ENCODE peak calls at places on chromosomes 12 and 14, in eight cellular contexts. U is endodermal cell, O is neural progenitor cell, I is HCT116, N is endothelial cell of umbilical vein, P is GM23248, B is PC-3, Q is mesendoderm. J is an unnamed sample. For H3K4me1, the result is how much of the 10 kb centered on the place peaks cover.

GRCh38 chr14:104821229-104821945 is 20.5 kb downstream of the ZBTB42 start:
- DNase-seq in Q (no peak), N (no peak), O (no peak), P (no peak), U (no peak), B (no peak), I (no peak), J (no peak)

GRCh38 chr14:59771577-59771976 is 99.0 kb downstream of the RTN1 start:
- DNase-seq in Q (no peak), P (peak), B (peak), N (peak), O (no peak), U (no peak), I (no peak), J (no peak)

GRCh38 chr12:63400746-63401145 is 249.7 kb upstream of the AVPR1A start:
- DNase-seq in Q (no peak), I (no peak), U (no peak), O (no peak), B (peak), P (no peak), N (peak), J (no peak)

GRCh38 chr12:9334026-9334692 is 126.0 kb upstream of the PZP start:
- DNase-seq in U (no peak), B (no peak), I (no peak), O (no peak), P (peak), N (no peak), Q (no peak), J (no peak)

GRCh38 chr14:50023671-50024490 is 92.5 kb downstream of the VCPKMT start:
- DNase-seq in Q (no peak), N (no peak), P (peak), I (no peak), O (no peak), U (no peak), B (peak), J (no peak)

GRCh38 chr12:112892821-112893220 is 13.9 kb upstream of the OAS1 start:
- DNase-seq in Q (no peak), O (no peak), I (no peak), B (no peak), N (no peak), P (no peak), U (no peak), J (no peak)

GRCh38 chr12:3533703-3534386 is 42.8 kb downstream of the PRMT8 start:
- DNase-seq in P (peak), N (no peak), I (no peak), Q (peak), U (peak), O (peak), B (peak), J (no peak)

GRCh38 chr12:94070520-94070919 is 77.9 kb upstream of the PLXNC1 start:
- DNase-seq in I (no peak), U (no peak), B (no peak), Q (no peak), O (no peak), P (no peak), N (no peak), J (no peak)

GRCh38 chr12:116609236-116609635 is 50.1 kb downstream of the MAP1LC3B2 start:
- DNase-seq in N (no peak), Q (no peak), B (no peak), O (no peak), I (no peak), U (no peak), P (peak), J (no peak)

GRCh38 chr12:57727758-57728395 is 10.7 kb downstream of the AGAP2 start:
- DNase-seq in U (peak), O (peak), I (no peak), B (no peak), Q (peak), N (no peak), P (no peak), J (no peak)

GRCh38 chr14:32590157-32590556 is 261.1 kb downstream of the AKAP6 start:
- DNase-seq in U (no peak), Q (no peak), N (no peak), I (no peak), P (peak), O (no peak), B (no peak), J (no peak)

GRCh38 chr12:96906849-96907664 is at the start of gene NEDD1:
- DNase-seq in U (peak), Q (peak), P (peak), N (peak), B (peak), I (peak), O (peak), J (peak)

GRCh38 chr12:26691234-26691970 is 141.6 kb downstream of the ITPR2 start:
- DNase-seq in Q (peak), N (peak), B (peak), I (peak), U (peak), O (peak), P (peak), J (peak)

GRCh38 chr14:77212933-77213656 is 31.5 kb downstream of the TMEM63C start:
- DNase-seq in U (peak), N (no peak), O (peak), I (peak), P (peak), Q (peak), B (peak), J (peak)

GRCh38 chr12:19432309-19433170 is 6.8 kb upstream of the AEBP2 start:
- DNase-seq in U (no peak), P (no peak), O (no peak), N (no peak), I (no peak), B (no peak), Q (no peak), J (no peak)

GRCh38 chr12:122951406-122951805 is 14.9 kb downstream of the ABCB9 start:
- DNase-seq in P (peak), N (peak), B (peak), O (no peak), U (no peak), Q (no peak), I (peak), J (no peak)

GRCh38 chr14:85584481-85584880 is 54.5 kb downstream of the FLRT2 start:
- DNase-seq in P (no peak), U (no peak), O (no peak), I (no peak), Q (no peak), N (no peak), B (no peak), J (no peak)

GRCh38 chr12:65675141-65675621 is 149.1 kb upstream of the HMGA2 start:
- DNase-seq in P (no peak), N (peak), B (no peak), U (no peak), O (no peak), Q (no peak), I (no peak), J (no peak)

GRCh38 chr14:93064411-93065271 is 51.1 kb downstream of the ITPK1 start:
- DNase-seq in U (no peak), B (no peak), I (no peak), N (no peak), P (peak), O (no peak), Q (no peak), J (no peak)

GRCh38 chr14:103890052-103890371 is 38.2 kb upstream of the TDRD9 start:
- DNase-seq in N (no peak), Q (no peak), I (no peak), O (no peak), B (no peak), U (no peak), P (no peak), J (no peak)

GRCh38 chr12:46830731-46831334 is 5.0 kb upstream of the SLC38A4 start:
- DNase-seq in P (peak), U (no peak), O (peak), Q (peak), N (no peak), B (no peak), I (no peak), J (peak)

GRCh38 chr14:74510955-74511354 is 17.4 kb downstream of the ISCA2 start:
- DNase-seq in O (no peak), Q (no peak), I (no peak), N (peak), B (peak), U (peak), P (peak), J (no peak)

GRCh38 chr12:67663121-67663520 is 14.6 kb downstream of the DYRK2 start:
- DNase-seq in U (no peak), N (no peak), O (no peak), I (no peak), Q (no peak), P (peak), B (no peak), J (no peak)

GRCh38 chr12:1593232-1594044 is 943 bp downstream of the FBXL14 start:
- DNase-seq in P (peak), O (peak), Q (peak), U (peak), N (peak), B (peak), I (no peak), J (no peak)

GRCh38 chr14:85527006-85527405 is 2.9 kb upstream of the FLRT2 start:
- DNase-seq in P (peak), O (no peak), N (peak), I (no peak), U (no peak), Q (peak), B (peak), J (no peak)

GRCh38 chr12:121300083-121300819 is 3.7 kb upstream of the CAMKK2 start:
- DNase-seq in U (peak), O (no peak), Q (no peak), P (no peak), B (no peak), N (peak), I (no peak), J (no peak)

GRCh38 chr14:69325086-69325485 is 65.1 kb downstream of the GALNT16 start:
- DNase-seq in O (no peak), Q (no peak), P (no peak), I (no peak), U (no peak), N (no peak), B (no peak), J (no peak)

GRCh38 chr14:89660183-89660582 is 243.2 kb upstream of the FOXN3 start:
- DNase-seq in B (no peak), O (no peak), Q (no peak), I (no peak), P (peak), N (no peak), U (no peak), J (no peak)

DNA sequence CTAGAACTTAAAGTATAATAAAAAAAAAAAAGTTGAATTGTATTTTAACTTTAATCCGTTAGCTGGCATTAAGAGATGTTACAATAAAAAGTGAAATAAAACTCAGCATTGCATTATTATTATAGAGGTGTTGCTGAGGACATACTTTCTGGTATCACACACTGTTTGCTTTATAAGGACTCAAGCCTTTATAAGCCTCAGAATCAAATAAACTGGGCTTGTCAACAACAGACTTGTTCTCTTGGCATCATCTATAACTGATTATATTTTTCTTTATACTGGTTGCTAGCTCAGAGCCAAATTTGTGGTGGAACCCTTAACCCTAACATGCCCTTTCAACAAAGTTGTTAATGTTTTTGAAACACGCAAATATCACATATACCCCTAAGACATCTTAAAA is 62.3 kb downstream of the DDHD1 start:
- DNase-seq in B (no peak), N (no peak), Q (no peak), O (no peak), U (no peak), I (no peak), P (no peak), J (no peak)
- H3K9ac ChIP-seq in B (no peak), N (no peak), Q (no peak), O (no peak), U (no peak), I (no peak), P (no peak), J (no peak)

GRCh38 chr12:29148958-29149690 is at the start of gene FAR2:
- DNase-seq in B (peak), I (no peak), Q (peak), N (peak), U (peak), P (peak), O (peak), J (peak)

GRCh38 chr12:29155079-29155478 is 6.0 kb downstream of the FAR2 start:
- DNase-seq in I (no peak), Q (peak), P (no peak), U (peak), N (no peak), B (no peak), O (no peak), J (no peak)

GRCh38 chr12:29152223-29152868 is 3.3 kb downstream of the FAR2 start:
- DNase-seq in I (no peak), U (no peak), B (no peak), Q (no peak), O (no peak), P (no peak), N (no peak), J (no peak)

GRCh38 chr12:29149691-29150382 is 759 bp downstream of the FAR2 start:
- DNase-seq in U (peak), Q (peak), I (no peak), N (no peak), B (no peak), O (peak), P (no peak), J (no peak)

GRCh38 chr12:29153231-29153630 is 4.2 kb downstream of the FAR2 start:
- DNase-seq in O (no peak), U (peak), P (no peak), I (no peak), N (peak), B (no peak), Q (peak), J (no peak)
- H3K4me1 ChIP-seq in O (under half), U (under half), P (under half), I (under half), N (under half), B (under half), Q (under half), J (under half)

GRCh38 chr12:21940972-21941521 is at the start of gene ABCC9:
- DNase-seq in O (peak), Q (peak), B (no peak), N (peak), P (peak), I (no peak), U (peak), J (peak)

GRCh38 chr12:21939435-21939834 is 1.8 kb downstream of the ABCC9 start:
- DNase-seq in B (no peak), O (peak), N (no peak), Q (peak), P (peak), I (no peak), U (no peak), J (no peak)

GRCh38 chr12:21940549-21940948 is 677 bp downstream of the ABCC9 start:
- DNase-seq in O (no peak), I (no peak), N (peak), B (no peak), U (no peak), P (peak), Q (peak), J (no peak)

GRCh38 chr12:21942377-21942703 is 1.1 kb upstream of the ABCC9 start:
- DNase-seq in O (no peak), P (peak), B (no peak), Q (no peak), N (no peak), U (no peak), I (no peak), J (no peak)

GRCh38 chr12:21941522-21942376 is 523 bp upstream of the ABCC9 start:
- DNase-seq in I (no peak), B (no peak), N (peak), Q (peak), P (peak), O (peak), U (peak), J (peak)
- H3K4me3 ChIP-seq in I (no peak), B (no peak), N (peak), Q (peak), P (peak), O (peak), U (peak), J (peak)

DNA sequence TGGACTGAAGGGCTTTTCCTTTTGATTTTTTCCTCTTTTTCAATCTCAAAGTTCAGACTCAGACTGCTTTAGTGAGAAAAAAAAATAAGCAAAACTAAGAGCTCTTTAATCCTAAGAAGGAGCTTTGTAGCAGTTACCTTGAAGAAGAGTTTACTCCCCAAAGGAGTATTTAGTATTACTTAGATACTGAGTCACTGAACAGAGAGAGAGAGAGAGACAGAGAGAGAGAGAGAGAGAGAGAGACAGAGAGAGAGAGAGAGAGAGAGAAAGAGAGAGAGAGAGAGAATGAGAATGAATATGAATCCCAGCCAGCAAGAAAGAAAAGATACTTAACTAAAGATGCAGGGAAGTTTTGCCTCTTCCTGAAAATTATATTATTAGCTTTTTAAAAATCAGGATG is 258 bp downstream of the NAV3 start:
- DNase-seq in U (no peak), N (no peak), Q (no peak), I (no peak), P (peak), O (no peak), B (no peak), J (no peak)
- H3K9ac ChIP-seq in U (no peak), N (peak), Q (no peak), I (no peak), P (no peak), O (no peak), B (no peak), J (no peak)

GRCh38 chr12:124861492-124861891 is 2.2 kb downstream of the SCARB1 start:
- DNase-seq in P (peak), Q (peak), I (peak), B (peak), N (peak), U (peak), O (no peak), J (no peak)
- H3K4me1 ChIP-seq in P (under half), Q (under half), I (under half), B (under half), N (under half), U (under half), O (under half), J (under half)

GRCh38 chr12:54217774-54218221 is 29.0 kb upstream of the SMUG1 start:
- DNase-seq in O (peak), P (peak), Q (peak), B (no peak), I (no peak), N (no peak), U (peak), J (no peak)
- H3K4me3 ChIP-seq in O (peak), P (peak), Q (peak), B (no peak), I (no peak), N (peak), U (peak), J (peak)

DNA sequence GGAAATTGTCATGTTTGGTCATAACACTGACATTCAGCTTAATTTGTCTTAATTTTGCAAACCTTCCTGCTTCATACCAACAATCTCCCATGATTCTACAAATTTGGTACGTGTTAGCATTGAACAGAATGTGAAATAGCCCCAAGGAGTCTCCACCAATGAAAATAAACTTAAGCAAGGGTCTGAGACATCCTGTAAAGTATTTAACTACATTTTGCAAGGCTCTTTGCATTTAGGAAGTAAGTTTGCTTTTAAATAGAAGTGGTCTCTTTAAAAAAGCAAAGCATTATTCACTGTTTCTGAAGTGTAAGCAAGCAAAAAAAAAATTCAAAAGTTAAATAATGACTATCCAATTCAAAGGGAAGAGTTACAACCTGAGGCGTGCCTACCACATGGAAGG is 79.9 kb downstream of the WASHC3 start:
- DNase-seq in Q (no peak), B (no peak), N (no peak), O (no peak), I (no peak), P (no peak), U (no peak), J (no peak)
- H3K9ac ChIP-seq in Q (no peak), B (no peak), N (no peak), O (no peak), I (no peak), P (no peak), U (no peak), J (no peak)

GRCh38 chr12:32454866-32455265 is 55.5 kb downstream of the FGD4 start:
- DNase-seq in I (no peak), U (peak), P (no peak), N (peak), O (peak), B (no peak), Q (peak), J (peak)
- H3K4me1 ChIP-seq in I (under half), U (under half), P (under half), N (half or more), O (half or more), B (under half), Q (under half), J (under half)

GRCh38 chr12:49959570-49960473 is 1.9 kb upstream of the AQP5 start:
- DNase-seq in U (peak), Q (peak), B (peak), N (peak), I (peak), P (no peak), O (peak), J (peak)
- H3K4me3 ChIP-seq in U (no peak), Q (no peak), B (no peak), N (no peak), I (peak), P (no peak), O (peak), J (no peak)

DNA sequence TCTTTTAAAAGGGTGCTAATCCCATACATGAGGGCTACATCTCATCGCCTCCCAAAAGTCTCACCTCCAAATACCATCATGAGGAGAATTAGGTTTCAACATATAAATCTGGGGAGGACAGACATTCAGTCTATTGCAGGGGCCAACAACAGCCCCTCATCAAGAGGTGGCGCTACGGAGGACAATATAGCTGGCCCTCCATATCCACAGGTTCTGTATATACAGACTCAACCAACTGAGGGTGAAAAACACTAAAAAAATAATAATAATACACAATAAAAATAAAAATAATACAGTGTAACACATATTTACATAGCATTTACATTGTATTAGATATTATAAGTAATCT is 19.1 kb upstream of the PCNX1 start:
- DNase-seq in U (no peak), B (no peak), I (no peak), Q (peak), O (no peak), N (no peak), P (no peak), J (no peak)
- H3K9ac ChIP-seq in U (no peak), B (no peak), I (no peak), Q (no peak), O (no peak), N (no peak), P (peak), J (no peak)